ENCODE peak calls at places on chromosomes 7 and 10, in nine cellular contexts. C is AG04449, B is cardiac muscle cell, U is ovary, Y is bronchial epithelial cell, X is BE2C, Q is endodermal cell, D is HFFc6, M is GM20000. S is an unnamed sample.

GRCh38 chr7:36487756-36488336 is 98.2 kb downstream of the ANLN start:
- DNase-seq in D (peak), X (peak), U (no peak), Q (no peak), Y (peak), B (peak), C (no peak), M (peak), S (peak)

GRCh38 chr10:44180321-44181154 is 204.4 kb downstream of the CXCL12 start:
- DNase-seq in Q (no peak), C (peak), Y (no peak), M (no peak), X (no peak), U (no peak), D (peak), B (no peak), S (peak)

GRCh38 chr7:77912293-77912692 is 113.7 kb downstream of the PHTF2 start:
- DNase-seq in U (no peak), D (no peak), X (no peak), B (no peak), C (no peak), M (no peak), Q (no peak), Y (no peak), S (no peak)

GRCh38 chr7:81676813-81677212 is 93.0 kb downstream of the HGF start:
- DNase-seq in Y (peak), U (no peak), B (no peak), C (no peak), D (peak), X (peak), Q (no peak), M (no peak), S (no peak)

GRCh38 chr10:98041352-98042043 is 11.1 kb upstream of the CRTAC1 start:
- DNase-seq in D (peak), Y (peak), C (no peak), U (no peak), B (peak), X (peak), Q (peak), M (peak), S (peak)

GRCh38 chr7:126727930-126728331 is 524.8 kb downstream of the GRM8 start:
- DNase-seq in B (no peak), Q (no peak), X (peak), Y (peak), M (no peak), D (no peak), C (peak), U (no peak), S (no peak)

GRCh38 chr7:156677655-156678054 is 37.1 kb downstream of the RNF32 start:
- DNase-seq in Y (no peak), C (no peak), U (no peak), B (no peak), D (no peak), X (no peak), Q (no peak), M (no peak), S (no peak)

GRCh38 chr10:93820434-93820833 is 62.7 kb downstream of the LGI1 start:
- DNase-seq in M (no peak), C (no peak), B (no peak), X (no peak), D (peak), Q (no peak), Y (no peak), U (no peak), S (no peak)

GRCh38 chr10:85642082-85642420 is 724.5 kb downstream of the GRID1 start:
- DNase-seq in B (no peak), Q (no peak), X (no peak), C (no peak), U (no peak), M (no peak), D (no peak), Y (no peak), S (no peak)

GRCh38 chr10:86508217-86508616 is 13.4 kb downstream of the WAPL start:
- DNase-seq in X (no peak), M (no peak), C (no peak), B (no peak), Y (no peak), Q (no peak), U (no peak), D (no peak), S (no peak)

GRCh38 chr7:27685893-27686292 is 23.2 kb upstream of the HIBADH start:
- DNase-seq in D (no peak), Y (no peak), M (no peak), Q (no peak), C (no peak), B (no peak), U (no peak), X (no peak), S (no peak)

GRCh38 chr10:48785796-48786195 is 101.1 kb downstream of the WDFY4 start:
- DNase-seq in B (no peak), Y (no peak), M (no peak), Q (no peak), U (no peak), X (no peak), C (no peak), D (no peak), S (no peak)

GRCh38 chr7:10889266-10889898 is 84.3 kb upstream of the PHF14 start:
- DNase-seq in U (no peak), Y (peak), X (peak), C (peak), D (peak), B (peak), M (peak), Q (peak), S (peak)

GRCh38 chr7:149772821-149773425 is 465 bp downstream of the ZNF467 start:
- DNase-seq in U (peak), Q (peak), B (peak), Y (no peak), X (peak), D (no peak), C (no peak), M (no peak), S (no peak)

GRCh38 chr7:116771640-116772039 is 90.7 kb upstream of the CAPZA2 start:
- DNase-seq in Y (peak), U (no peak), C (no peak), Q (no peak), X (no peak), D (no peak), M (no peak), B (no peak), S (no peak)

GRCh38 chr7:375901-376305 is 85.9 kb downstream of the FOXL3 start:
- DNase-seq in X (no peak), M (no peak), C (no peak), U (peak), B (no peak), D (no peak), Y (no peak), Q (no peak), S (no peak)

GRCh38 chr7:110988890-110989501 is 101.9 kb upstream of the LRRN3 start:
- DNase-seq in U (no peak), M (no peak), Y (no peak), X (no peak), D (no peak), B (no peak), Q (no peak), C (no peak), S (no peak)

GRCh38 chr7:155440018-155440410 is 17.9 kb upstream of the EN2 start:
- DNase-seq in M (no peak), B (no peak), Q (no peak), X (no peak), U (no peak), Y (no peak), C (no peak), D (no peak), S (no peak)

GRCh38 chr7:10022957-10023356 is 950.7 kb upstream of the PHF14 start:
- DNase-seq in Q (peak), X (peak), C (no peak), Y (peak), U (no peak), B (peak), D (no peak), M (no peak), S (no peak)

GRCh38 chr7:150401861-150402631 is 22.9 kb downstream of the ZNF775 start:
- DNase-seq in Y (no peak), D (no peak), M (no peak), U (no peak), Q (peak), X (no peak), B (no peak), C (no peak), S (no peak)

GRCh38 chr7:88523645-88524044 is 217.0 kb upstream of the STEAP4 start:
- DNase-seq in Q (no peak), U (no peak), X (no peak), C (no peak), Y (no peak), B (no peak), D (no peak), M (no peak), S (no peak)

GRCh38 chr10:97224483-97225435 is 39.0 kb upstream of the SLIT1 start:
- DNase-seq in Q (no peak), M (no peak), C (no peak), X (no peak), U (no peak), D (no peak), Y (no peak), B (no peak), S (no peak)

GRCh38 chr10:101672536-101672935 is 22.4 kb downstream of the FBXW4 start:
- DNase-seq in D (no peak), Q (no peak), U (no peak), Y (no peak), M (no peak), B (no peak), X (no peak), C (no peak), S (no peak)

GRCh38 chr10:45420453-45421192 is 46.6 kb downstream of the ALOX5 start:
- DNase-seq in M (peak), Q (no peak), Y (peak), X (no peak), B (no peak), D (peak), C (no peak), U (peak), S (no peak)

GRCh38 chr7:50552139-50552538 is 13.1 kb downstream of the DDC start:
- DNase-seq in X (no peak), U (no peak), M (no peak), D (no peak), C (no peak), Q (no peak), Y (no peak), B (no peak), S (no peak)

GRCh38 chr10:5584895-5585516 is 60.2 kb downstream of the CALML3 start:
- DNase-seq in U (no peak), D (peak), C (peak), B (no peak), Q (no peak), M (peak), Y (peak), X (no peak), S (no peak)

GRCh38 chr10:44956176-44956575 is 3.4 kb upstream of the RASSF4 start:
- DNase-seq in M (no peak), B (no peak), U (no peak), X (no peak), Q (no peak), Y (no peak), C (no peak), D (no peak), S (no peak)

GRCh38 chr7:129646369-129647021 is 35.0 kb downstream of the NRF1 start:
- DNase-seq in D (no peak), U (no peak), Y (no peak), M (no peak), C (no peak), X (no peak), B (peak), Q (peak), S (no peak)

GRCh38 chr7:22378199-22378961 is 21.4 kb upstream of the RAPGEF5 start:
- DNase-seq in M (no peak), Y (no peak), C (no peak), B (no peak), U (no peak), D (no peak), X (no peak), Q (no peak), S (no peak)

GRCh38 chr7:98969386-98969785 is 91.1 kb downstream of the TRRAP start:
- DNase-seq in X (no peak), Q (no peak), D (no peak), U (no peak), Y (no peak), M (no peak), C (no peak), B (no peak), S (no peak)

GRCh38 chr7:131244259-131244852 is 83.3 kb upstream of the MKLN1 start:
- DNase-seq in U (peak), Q (peak), C (peak), D (peak), X (peak), B (no peak), Y (peak), M (no peak), S (peak)

GRCh38 chr10:120077707-120078492 is 185.4 kb downstream of the SEC23IP start:
- DNase-seq in Y (peak), C (no peak), B (no peak), X (no peak), Q (peak), M (no peak), D (no peak), U (no peak), S (no peak)

GRCh38 chr7:75900617-75901315 is 14.2 kb upstream of the POR start:
- DNase-seq in C (no peak), B (no peak), M (no peak), D (no peak), Q (no peak), Y (no peak), X (no peak), U (no peak), S (no peak)

GRCh38 chr10:132163278-132163765 is 23.4 kb upstream of the DPYSL4 start:
- DNase-seq in Q (peak), B (peak), D (no peak), M (peak), Y (no peak), C (no peak), X (peak), U (no peak), S (no peak)

GRCh38 chr10:132967540-132967939 is 25.2 kb upstream of the CFAP46 start:
- DNase-seq in Y (no peak), D (no peak), U (no peak), X (no peak), B (no peak), Q (no peak), C (no peak), M (no peak), S (no peak)

GRCh38 chr10:14215601-14216000 is 115.1 kb downstream of the FRMD4A start:
- DNase-seq in D (no peak), B (no peak), Q (no peak), M (no peak), U (no peak), C (no peak), X (no peak), Y (no peak), S (no peak)

GRCh38 chr10:119253433-119254174 is 46.2 kb downstream of the GRK5 start:
- DNase-seq in D (peak), M (no peak), Q (peak), C (peak), Y (peak), U (peak), B (no peak), X (peak), S (peak)

DNA sequence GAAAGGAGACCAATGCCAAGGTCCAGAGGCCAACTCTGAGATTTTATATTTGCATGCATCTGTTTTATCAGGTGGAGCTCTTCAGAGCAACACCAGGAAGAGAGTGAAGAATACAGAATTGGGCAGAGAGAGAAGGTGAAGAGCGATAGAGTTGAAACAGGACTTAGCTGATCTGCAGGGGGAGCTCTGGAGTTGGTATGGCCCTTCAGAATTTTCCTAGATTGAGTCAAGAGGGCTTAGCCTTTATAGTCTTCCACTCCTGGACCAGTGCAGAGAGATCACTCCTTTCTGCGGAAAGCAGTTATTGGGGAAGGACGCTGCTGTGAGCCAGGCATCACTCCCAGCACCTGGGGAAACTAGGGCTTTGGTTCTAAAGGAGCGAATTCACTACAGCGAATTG is 105.0 kb upstream of the DGKB start:
- DNase-seq in B (peak), Y (peak), X (peak), C (no peak), D (no peak), Q (peak), M (no peak), U (no peak), S (no peak)
- TF ChIP-seq CTCF in B (peak), Y (peak), X (peak), C (peak), D (peak), Q (peak), M (no peak), U (no peak), S (peak)

GRCh38 chr7:108014747-108015682 is 12.1 kb upstream of the LAMB1 start:
- DNase-seq in Y (peak), C (no peak), X (no peak), Q (peak), U (no peak), B (no peak), D (peak), M (no peak), S (no peak)

GRCh38 chr7:108018668-108019067 is 15.7 kb upstream of the LAMB1 start:
- DNase-seq in D (no peak), Y (no peak), U (no peak), Q (no peak), M (no peak), X (no peak), B (no peak), C (no peak), S (no peak)

GRCh38 chr7:108016841-108017775 is 14.1 kb upstream of the LAMB1 start:
- DNase-seq in C (no peak), U (no peak), X (no peak), Q (no peak), D (peak), B (peak), Y (peak), M (no peak), S (no peak)

GRCh38 chr7:108015740-108016139 is 12.8 kb upstream of the LAMB1 start:
- DNase-seq in C (no peak), D (no peak), Q (no peak), X (no peak), M (no peak), U (no peak), Y (peak), B (no peak), S (no peak)

DNA sequence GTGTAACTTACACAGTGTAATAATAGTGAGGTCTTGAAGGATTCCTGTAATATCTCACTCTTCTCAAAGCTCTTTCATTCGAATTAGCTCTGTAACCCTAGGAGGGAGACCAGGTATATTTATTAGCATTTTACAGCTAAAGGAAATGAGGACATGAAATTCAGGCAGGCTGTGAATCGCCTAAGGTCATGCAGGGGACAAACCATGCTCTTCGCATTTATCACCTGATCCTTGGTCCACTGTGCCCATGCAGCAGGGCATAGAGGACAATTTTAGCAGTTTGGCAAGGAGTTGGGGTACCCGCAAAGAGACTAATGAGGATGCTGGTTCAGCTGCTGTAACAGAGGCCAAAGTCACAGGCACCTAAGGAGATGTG is 14.8 kb upstream of the LAMB1 start:
- DNase-seq in Y (no peak), U (no peak), X (no peak), D (no peak), Q (no peak), B (peak), C (no peak), M (no peak), S (no peak)
- TF ChIP-seq CTCF in Y (no peak), U (no peak), X (no peak), D (no peak), Q (no peak), B (no peak), C (no peak), M (no peak), S (no peak)

DNA sequence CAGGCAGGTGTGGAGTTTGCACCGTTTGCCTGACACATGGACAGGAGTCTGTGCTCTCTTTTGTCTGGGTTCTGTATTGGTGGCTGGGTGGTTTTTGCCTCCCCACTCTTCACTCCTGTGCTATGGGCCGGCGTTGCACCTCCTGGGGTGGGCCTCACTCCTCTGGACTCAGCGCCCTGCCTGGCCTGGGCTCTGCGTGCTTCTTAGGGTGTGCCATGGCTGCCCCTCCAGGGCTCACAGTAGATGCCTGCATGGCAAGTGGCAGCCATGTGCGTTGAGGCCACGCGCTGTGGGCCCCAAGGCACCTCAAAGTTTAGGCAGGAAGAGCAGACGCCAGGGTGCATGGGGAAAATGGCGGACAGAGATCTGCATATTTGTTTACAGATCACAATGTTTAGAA is 319.8 kb downstream of the ADARB2 start:
- DNase-seq in X (no peak), M (no peak), Y (no peak), Q (no peak), D (no peak), B (no peak), C (no peak), U (no peak), S (no peak)
- TF ChIP-seq CTCF in X (no peak), M (no peak), Y (no peak), Q (no peak), D (no peak), B (no peak), C (no peak), U (no peak), S (no peak)

GRCh38 chr7:20330797-20331230 is at the start of gene ITGB8:
- DNase-seq in U (no peak), C (no peak), B (peak), M (no peak), D (no peak), X (no peak), Q (peak), Y (no peak), S (no peak)

GRCh38 chr7:20331231-20331880 is 656 bp downstream of the ITGB8 start:
- DNase-seq in B (peak), M (peak), U (peak), X (peak), Q (peak), D (no peak), C (no peak), Y (no peak), S (no peak)

GRCh38 chr7:20329389-20330175 is 1.1 kb upstream of the ITGB8 start:
- DNase-seq in U (peak), X (peak), B (peak), Y (peak), C (no peak), D (peak), M (peak), Q (peak), S (no peak)

GRCh38 chr7:20328692-20329091 is 2.0 kb upstream of the ITGB8 start:
- DNase-seq in D (no peak), X (no peak), B (no peak), U (no peak), C (no peak), Q (no peak), Y (no peak), M (no peak), S (no peak)

GRCh38 chr7:20330176-20330796 is 414 bp upstream of the ITGB8 start:
- DNase-seq in C (peak), U (peak), Q (peak), Y (peak), M (peak), B (peak), D (peak), X (peak), S (peak)
- TF ChIP-seq CTCF in C (no peak), U (no peak), Q (no peak), Y (peak), M (no peak), B (no peak), D (no peak), X (no peak), S (no peak)

DNA sequence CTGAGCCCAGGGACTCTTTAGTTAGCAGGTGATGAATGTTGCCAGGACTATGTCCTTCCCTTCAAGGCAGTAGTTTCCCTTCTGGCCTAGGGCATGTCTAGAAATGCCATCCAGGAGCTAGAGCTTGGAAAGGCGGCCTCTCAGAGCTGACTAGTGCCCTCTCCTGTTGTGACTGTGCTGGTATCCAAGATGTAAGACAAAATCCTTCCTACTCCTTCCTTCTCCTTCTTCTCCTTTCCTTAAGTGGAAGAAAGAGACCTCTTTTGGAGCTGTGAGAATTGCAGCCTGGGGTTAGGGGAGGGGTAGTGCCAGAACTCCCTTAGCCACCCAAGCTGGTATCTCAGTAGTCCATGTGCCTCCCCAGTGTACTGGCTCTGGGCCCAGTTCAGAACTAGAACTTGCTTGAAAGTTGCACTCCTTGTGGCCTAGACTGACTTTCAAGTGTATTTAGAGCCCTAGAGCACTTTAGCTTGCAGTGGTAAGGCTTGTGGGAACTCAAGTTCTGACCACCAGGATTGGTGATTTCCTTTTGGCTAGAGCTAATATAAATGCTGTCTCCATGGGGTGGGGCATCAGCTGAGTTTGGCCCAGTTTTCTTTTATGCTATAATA is 118.8 kb downstream of the NPSR1 start:
- DNase-seq in U (no peak), Q (peak), Y (no peak), B (no peak), D (no peak), M (no peak), X (no peak), C (no peak), S (no peak)
- TF ChIP-seq CTCF in U (no peak), Q (peak), Y (no peak), B (no peak), D (no peak), M (no peak), X (no peak), C (no peak), S (no peak)

S was measured in AG09319.